ENCODE peak calls at places on chromosomes 1 and 21, in five cellular contexts. D is EL; T is H4; G is WTC11; F is activated naive CD8-positive, alpha-beta T cell treated with anti-CD3 and anti-CD28 coated beads, Interleukin-2, amount 50 U/mL, for 24 hours. H is an unnamed sample.
A peak's percentile ranks its signal among the peaks of the same experiment; 100 is the strongest.

GRCh38 chr1:115463347-115463746 is 125.3 kb upstream of the NGF start:
- DNase-seq in D (no peak), G (no peak), T (no peak), F (no peak), H (no peak)

GRCh38 chr1:212601524-212601923 is 7.0 kb upstream of the ATF3 start:
- DNase-seq in G (no peak), F (no peak), D (no peak), T (no peak), H (no peak)

GRCh38 chr1:4227986-4228385 is 327.9 kb upstream of the C1orf174 start:
- DNase-seq in D (no peak), F (no peak), G (no peak), T (peak; percentile 20), H (no peak)

GRCh38 chr1:236522937-236523703 is 662 bp upstream of the LGALS8 start:
- DNase-seq in D (no peak), G (peak; percentile 40), T (no peak), F (peak; percentile 12), H (no peak)

GRCh38 chr1:228363686-228364067 is 43.0 kb downstream of the TRIM11 start:
- DNase-seq in G (peak; percentile 6), F (no peak), T (no peak), D (no peak), H (peak; percentile 3)

GRCh38 chr21:37737996-37738395 is 178.3 kb downstream of the KCNJ6 start:
- DNase-seq in D (no peak), T (no peak), F (no peak), G (no peak), H (no peak)

GRCh38 chr21:37005548-37006242 is 807 bp upstream of the RIPPLY3 start:
- DNase-seq in F (no peak), T (no peak), G (peak; percentile 67), D (no peak), H (no peak)

GRCh38 chr1:3688356-3688755 is 36.0 kb downstream of the TP73 start:
- DNase-seq in F (peak; percentile 10), T (no peak), G (no peak), D (no peak), H (no peak)

GRCh38 chr1:168227620-168228019 is 1.8 kb downstream of the SFT2D2 start:
- DNase-seq in F (no peak), G (no peak), D (peak; percentile 37), T (no peak), H (no peak)

GRCh38 chr1:156445789-156446263 is 54.7 kb downstream of the MEF2D start:
- DNase-seq in D (peak; percentile 88), T (peak; percentile 82), F (peak; percentile 86), G (peak; percentile 92), H (peak; percentile 91)

GRCh38 chr1:9028921-9029715 is 2.9 kb upstream of the SLC2A7 start:
- DNase-seq in T (no peak), D (no peak), F (no peak), G (no peak), H (no peak)

GRCh38 chr21:34186119-34186719 is 112.8 kb downstream of the MRPS6 start:
- DNase-seq in F (no peak), T (peak; percentile 65), G (no peak), D (no peak), H (peak; percentile 73)

GRCh38 chr21:45994086-45994661 is 12.6 kb downstream of the COL6A1 start:
- DNase-seq in G (no peak), T (no peak), D (no peak), F (no peak), H (peak; percentile 8)

GRCh38 chr1:200445213-200445612 is 35.4 kb upstream of the ZNF281 start:
- DNase-seq in D (peak; percentile 80), F (no peak), T (no peak), G (no peak), H (no peak)

GRCh38 chr1:169078163-169078883 is 28.2 kb upstream of the ATP1B1 start:
- DNase-seq in G (no peak), D (no peak), T (no peak), F (no peak), H (peak; percentile 29)

GRCh38 chr1:233151850-233152249 is 143.7 kb downstream of the PCNX2 start:
- DNase-seq in T (no peak), G (no peak), D (no peak), F (no peak), H (no peak)

GRCh38 chr1:184558691-184559090 is 171.9 kb downstream of the C1orf21 start:
- DNase-seq in G (no peak), F (no peak), T (no peak), D (no peak), H (no peak)

GRCh38 chr1:205533729-205534443 is 29.4 kb downstream of the CDK18 start:
- DNase-seq in D (no peak), F (no peak), T (no peak), G (no peak), H (no peak)

GRCh38 chr1:58884706-58885661 is 101.1 kb upstream of the JUN start:
- DNase-seq in T (no peak), F (peak; percentile 25), D (no peak), G (no peak), H (no peak)

H was measured in BE2C.